ENCODE peak calls at places on chromosomes 2 and 18, in seven cellular contexts. Q, S, D, M, O, J and N are unnamed samples. For H3K4me1, the result is how much of the 10 kb centered on the place peaks cover.

GRCh38 chr2:157257312-157258252 is at the start of gene GALNT5:
- DNase-seq in Q (no peak), S (no peak), D (peak), M (peak), O (peak), J (no peak), N (no peak)

GRCh38 chr18:36539674-36540073 is 242.2 kb downstream of the FHOD3 start:
- DNase-seq in Q (no peak), S (no peak), D (no peak), M (no peak), O (peak), J (no peak), N (no peak)

GRCh38 chr2:70942396-70942795 is 6.7 kb downstream of the ATP6V1B1 start:
- DNase-seq in Q (no peak), S (no peak), D (no peak), M (no peak), O (no peak), J (no peak), N (no peak)

GRCh38 chr2:169928463-169928864 is 101.2 kb downstream of the UBR3 start:
- DNase-seq in Q (no peak), S (no peak), D (no peak), M (no peak), O (peak), J (no peak), N (no peak)

GRCh38 chr2:38038682-38039081 is 37.3 kb downstream of the CYP1B1 start:
- DNase-seq in Q (no peak), S (no peak), D (no peak), M (no peak), O (no peak), J (no peak), N (no peak)

GRCh38 chr2:99035920-99036319 is 99.9 kb upstream of the CRACDL start:
- DNase-seq in Q (no peak), S (no peak), D (no peak), M (no peak), O (no peak), J (no peak), N (no peak)

GRCh38 chr2:71101656-71102055 is 28.4 kb downstream of the MCEE start:
- DNase-seq in Q (no peak), S (no peak), D (peak), M (no peak), O (peak), J (no peak), N (no peak)

GRCh38 chr2:149180226-149180875 is 141.9 kb downstream of the LYPD6B start:
- DNase-seq in Q (no peak), S (no peak), D (no peak), M (no peak), O (no peak), J (no peak), N (no peak)

GRCh38 chr2:71455741-71456569 is 2.6 kb downstream of the DYSF start:
- DNase-seq in Q (no peak), S (peak), D (no peak), M (no peak), O (peak), J (no peak), N (no peak)

GRCh38 chr2:150280255-150280654 is 207.2 kb downstream of the RND3 start:
- DNase-seq in Q (no peak), S (no peak), D (peak), M (no peak), O (peak), J (no peak), N (no peak)

GRCh38 chr2:53987336-53987921 is 16.6 kb upstream of the PSME4 start:
- DNase-seq in Q (no peak), S (no peak), D (peak), M (no peak), O (peak), J (no peak), N (no peak)

GRCh38 chr2:113240150-113240914 is 38.4 kb downstream of the PAX8 start:
- DNase-seq in Q (peak), S (peak), D (peak), M (peak), O (peak), J (peak), N (peak)

GRCh38 chr18:1062592-1062991 is 157.9 kb downstream of the ADCYAP1 start:
- DNase-seq in Q (no peak), S (no peak), D (no peak), M (no peak), O (peak), J (no peak), N (no peak)

GRCh38 chr2:175371378-175371777 is 189.9 kb upstream of the ATP5MC3 start:
- DNase-seq in Q (no peak), S (no peak), D (no peak), M (no peak), O (no peak), J (no peak), N (no peak)

GRCh38 chr18:37334494-37335125 is 231.0 kb downstream of the CELF4 start:
- DNase-seq in Q (no peak), S (no peak), D (no peak), M (no peak), O (peak), J (no peak), N (no peak)

GRCh38 chr2:160225722-160226121 is 25.6 kb upstream of the ITGB6 start:
- DNase-seq in Q (no peak), S (no peak), D (peak), M (peak), O (no peak), J (no peak), N (no peak)

GRCh38 chr2:233705911-233706506 is 6.7 kb upstream of the UGT1A5 start:
- DNase-seq in Q (peak), S (peak), D (peak), M (peak), O (peak), J (no peak), N (no peak)
- H3K4me1 ChIP-seq in Q (under half), S (half or more), D (under half), M (under half), O (under half), J (under half), N (under half)

GRCh38 chr2:68119504-68119903 is 38.2 kb upstream of the PNO1 start:
- DNase-seq in Q (no peak), S (no peak), D (no peak), M (no peak), O (no peak), J (no peak), N (no peak)
- H3K4me1 ChIP-seq in Q (under half), S (under half), D (under half), M (under half), O (under half), J (under half), N (under half)

GRCh38 chr2:200700856-200701255 is 110.9 kb upstream of the BZW1 start:
- DNase-seq in Q (no peak), S (no peak), D (no peak), M (no peak), O (no peak), J (no peak), N (no peak)

GRCh38 chr2:200702044-200702443 is 109.7 kb upstream of the BZW1 start:
- DNase-seq in Q (no peak), S (no peak), D (no peak), M (no peak), O (no peak), J (no peak), N (no peak)

GRCh38 chr2:200698217-200698616 is 112.4 kb downstream of the AOX1 start:
- DNase-seq in Q (no peak), S (no peak), D (no peak), M (no peak), O (no peak), J (no peak), N (no peak)

GRCh38 chr2:200702646-200703118 is 109.0 kb upstream of the BZW1 start:
- DNase-seq in Q (no peak), S (peak), D (no peak), M (no peak), O (no peak), J (no peak), N (no peak)

GRCh38 chr2:200699310-200699709 is 112.4 kb upstream of the BZW1 start:
- DNase-seq in Q (no peak), S (no peak), D (no peak), M (no peak), O (no peak), J (no peak), N (no peak)
- H3K4me1 ChIP-seq in Q (under half), S (under half), D (under half), M (under half), O (under half), J (under half), N (under half)

DNA sequence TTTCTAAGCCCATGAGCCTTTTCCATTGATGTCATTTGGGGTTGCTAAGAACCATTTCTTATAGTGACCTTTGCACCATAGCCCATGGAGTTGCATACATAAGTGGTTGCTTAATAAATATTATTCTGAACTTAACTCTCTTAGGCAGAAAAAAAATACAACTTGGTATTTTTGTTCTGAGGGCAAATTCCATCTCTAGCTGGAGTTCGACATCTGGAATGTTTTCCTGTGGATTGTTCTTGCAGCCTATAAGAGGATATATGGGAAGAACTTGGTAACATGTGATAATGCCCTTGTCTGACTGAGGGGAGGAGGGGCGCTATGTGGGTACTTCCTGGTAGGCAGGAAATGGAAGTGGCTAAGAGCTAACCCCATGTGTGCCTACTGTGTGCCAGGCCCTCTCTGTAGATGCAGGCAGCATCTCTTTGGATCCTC is 20.7 kb downstream of the IGFBP2 start:
- DNase-seq in Q (no peak), S (no peak), D (no peak), M (no peak), O (peak), J (no peak), N (no peak)
- H3K4me1 ChIP-seq in Q (under half), S (half or more), D (half or more), M (under half), O (under half), J (under half), N (under half)

DNA sequence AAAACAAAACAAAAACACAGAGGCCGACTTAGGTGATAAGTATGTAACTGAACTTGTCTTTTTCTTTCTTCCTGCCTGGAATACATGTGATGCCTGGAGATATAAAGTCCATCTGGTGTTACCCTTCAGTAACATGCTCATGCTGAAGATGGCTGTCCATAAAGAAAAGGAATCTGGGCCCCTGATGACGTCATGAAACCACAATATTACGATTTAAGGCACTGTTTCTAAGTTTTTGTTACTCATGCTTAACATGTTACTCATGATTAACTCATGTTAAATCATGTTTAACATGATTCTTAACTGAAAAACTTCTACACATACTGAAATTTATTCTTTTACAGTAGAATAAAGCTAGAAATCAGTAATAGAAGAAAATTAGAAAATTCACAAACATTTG is 49.0 kb downstream of the STRADB start:
- DNase-seq in Q (no peak), S (no peak), D (no peak), M (no peak), O (peak), J (no peak), N (no peak)
- H3K4me1 ChIP-seq in Q (under half), S (under half), D (under half), M (under half), O (under half), J (under half), N (under half)